ENCODE peak calls at places on chromosome 9, in ten cellular contexts. G, I, Y, V, H, A, O, D, Q and J are unnamed samples.

GRCh38 chr9:21919377-21920362 is 74.5 kb downstream of the CDKN2A start:
- DNase-seq in O (peak; percentile 77), A (no peak), G (peak; percentile 2), H (peak; percentile 37), Q (peak; percentile 83), Y (no peak), V (no peak), I (peak; percentile 88), D (peak; percentile 3), J (no peak)

GRCh38 chr9:71592400-71592799 is 175.9 kb downstream of the CEMIP2 start:
- DNase-seq in I (peak; percentile 3), D (no peak), G (no peak), Q (no peak), O (no peak), A (no peak), H (no peak), Y (no peak), V (no peak), J (no peak)

GRCh38 chr9:89606049-89606481 is 1.3 kb downstream of the GADD45G start:
- DNase-seq in G (peak; percentile 30), V (peak; percentile 65), Q (peak; percentile 85), O (peak; percentile 91), A (peak; percentile 90), I (peak; percentile 61), D (peak; percentile 89), H (no peak), Y (peak; percentile 76), J (peak; percentile 65)

GRCh38 chr9:82152181-82152580 is 163.6 kb downstream of the SPATA31D1 start:
- DNase-seq in Q (peak; percentile 32), Y (no peak), D (no peak), G (no peak), V (no peak), H (no peak), A (no peak), I (peak; percentile 84), O (no peak), J (no peak)

GRCh38 chr9:108811944-108812343 is 43.8 kb downstream of the ACTL7B start:
- DNase-seq in Q (peak; percentile 3), I (no peak), O (no peak), Y (no peak), A (no peak), G (no peak), D (no peak), V (no peak), H (no peak), J (no peak)

GRCh38 chr9:34430843-34431437 is 27.4 kb downstream of the FAM219A start:
- DNase-seq in D (peak; percentile 75), V (peak; percentile 92), H (peak; percentile 13), A (peak; percentile 21), Y (peak; percentile 33), Q (peak; percentile 70), I (peak; percentile 85), G (no peak), O (peak; percentile 25), J (peak; percentile 88)

GRCh38 chr9:94156549-94157407 is 72.5 kb downstream of the PTPDC1 start:
- DNase-seq in G (no peak), H (no peak), O (peak; percentile 64), D (peak; percentile 79), Q (no peak), Y (peak; percentile 56), A (peak; percentile 86), V (no peak), I (peak; percentile 50), J (no peak)

GRCh38 chr9:37619806-37620205 is 27.4 kb upstream of the TOMM5 start:
- DNase-seq in Y (no peak), D (no peak), I (no peak), O (no peak), H (no peak), Q (no peak), A (no peak), V (no peak), G (no peak), J (no peak)

GRCh38 chr9:24245988-24246387 is 299.7 kb downstream of the IZUMO3 start:
- DNase-seq in D (no peak), G (no peak), Y (no peak), O (no peak), A (no peak), Q (peak; percentile 2), V (peak; percentile 35), I (peak; percentile 10), H (peak; percentile 1), J (peak; percentile 72)

GRCh38 chr9:84000186-84000585 is 19.6 kb downstream of the RMI1 start:
- DNase-seq in O (no peak), G (no peak), Q (no peak), Y (no peak), I (peak; percentile 38), H (no peak), V (no peak), A (no peak), D (no peak), J (no peak)

GRCh38 chr9:72873456-72873855 is 79.4 kb downstream of the ALDH1A1 start:
- DNase-seq in Q (no peak), Y (no peak), V (no peak), H (no peak), I (no peak), G (no peak), D (no peak), O (no peak), A (no peak), J (no peak)

GRCh38 chr9:72875221-72875620 is 77.6 kb downstream of the ALDH1A1 start:
- DNase-seq in V (no peak), G (no peak), I (no peak), A (no peak), H (no peak), O (no peak), D (no peak), Q (no peak), Y (no peak), J (no peak)

GRCh38 chr9:72872718-72873117 is 80.1 kb downstream of the ALDH1A1 start:
- DNase-seq in Q (no peak), I (no peak), A (no peak), D (no peak), V (no peak), Y (no peak), O (peak; percentile 33), G (no peak), H (no peak), J (no peak)

GRCh38 chr9:72874344-72874743 is 78.5 kb downstream of the ALDH1A1 start:
- DNase-seq in D (no peak), Q (no peak), A (no peak), H (no peak), G (no peak), V (no peak), Y (no peak), O (no peak), I (no peak), J (no peak)

DNA sequence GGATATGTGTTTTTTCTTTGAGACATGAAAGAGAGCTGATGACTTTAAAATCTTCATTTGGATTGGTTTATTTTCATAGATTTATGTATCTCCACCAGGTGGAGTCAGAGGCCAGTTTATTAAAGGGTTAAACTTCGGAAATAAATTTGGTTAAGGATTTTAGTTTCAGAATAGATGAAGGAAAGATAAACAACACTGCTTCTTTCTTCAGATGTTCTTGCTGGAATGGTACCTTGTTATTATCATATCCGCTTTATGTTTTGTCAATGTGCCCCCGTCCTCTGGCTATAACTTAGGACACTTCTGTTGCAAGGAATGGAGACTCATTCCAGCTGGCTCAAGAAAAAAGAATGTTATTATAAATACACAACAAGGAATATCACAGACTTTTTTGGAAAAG is 81.2 kb downstream of the ALDH1A1 start:
- DNase-seq in Q (peak; percentile 18), G (no peak), V (peak; percentile 19), I (peak; percentile 1), Y (no peak), O (no peak), A (no peak), H (peak; percentile 26), D (no peak), J (peak; percentile 57)
- H3K4me1 ChIP-seq in Q (no peaks in the 10 kb centered on the region), G (no peaks in the 10 kb centered on the region), V (no peaks in the 10 kb centered on the region), I (no peaks in the 10 kb centered on the region), Y (no peaks in the 10 kb centered on the region), O (no peaks in the 10 kb centered on the region), A (no peaks in the 10 kb centered on the region), H (no peaks in the 10 kb centered on the region), D (no peaks in the 10 kb centered on the region), J (no peaks in the 10 kb centered on the region)

GRCh38 chr9:134808393-134808792 is 72.2 kb upstream of the FCN2 start:
- DNase-seq in A (no peak), Q (no peak), H (no peak), Y (no peak), D (no peak), G (no peak), I (no peak), O (no peak), V (no peak), J (no peak)

GRCh38 chr9:134809296-134809695 is 71.3 kb upstream of the FCN2 start:
- DNase-seq in A (no peak), Q (no peak), I (no peak), G (no peak), V (no peak), O (no peak), D (no peak), H (no peak), Y (no peak), J (no peak)

GRCh38 chr9:134811673-134812668 is 68.6 kb upstream of the FCN2 start:
- DNase-seq in I (peak; percentile 96), H (no peak), V (peak; percentile 86), O (no peak), Q (peak; percentile 91), D (no peak), A (no peak), G (no peak), Y (no peak), J (peak; percentile 75)

GRCh38 chr9:134813841-134814240 is 66.8 kb upstream of the FCN2 start:
- DNase-seq in H (no peak), Y (no peak), D (no peak), G (no peak), A (no peak), O (no peak), I (no peak), Q (no peak), V (no peak), J (no peak)

GRCh38 chr9:134811079-134811672 is 69.4 kb upstream of the FCN2 start:
- DNase-seq in G (no peak), Q (no peak), V (no peak), D (no peak), Y (no peak), I (no peak), H (no peak), O (no peak), A (no peak), J (no peak)
- H3K4me1 ChIP-seq in G (no peaks in the 10 kb centered on the region), Q (peaks cover 23% of the 10 kb centered on the region), V (peaks cover 27% of the 10 kb centered on the region), D (no peaks in the 10 kb centered on the region), Y (no peaks in the 10 kb centered on the region), I (peaks cover 60% of the 10 kb centered on the region), H (no peaks in the 10 kb centered on the region), O (no peaks in the 10 kb centered on the region), A (no peaks in the 10 kb centered on the region), J (peaks cover 12% of the 10 kb centered on the region)

DNA sequence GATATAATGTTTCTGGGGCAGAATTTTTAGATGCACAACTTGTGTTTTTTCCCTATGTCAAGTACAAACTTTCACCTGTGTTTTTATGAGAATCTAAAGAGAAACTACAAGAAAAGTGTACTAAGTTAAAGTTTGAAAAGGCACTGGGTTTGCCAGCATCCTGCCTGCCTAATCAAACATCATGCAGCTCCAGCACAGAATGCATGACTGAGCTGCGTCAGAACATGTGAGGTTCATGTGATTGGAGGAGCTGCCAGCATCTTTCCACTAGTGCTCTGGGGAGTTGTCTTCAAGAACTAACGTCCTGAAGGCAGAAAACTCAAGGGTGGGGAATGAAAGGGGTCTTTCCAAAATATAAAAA is 46.1 kb upstream of the RIC1 start:
- DNase-seq in V (no peak), D (no peak), G (no peak), I (peak; percentile 89), Q (peak; percentile 70), O (no peak), H (no peak), Y (no peak), A (no peak), J (no peak)
- H3K4me1 ChIP-seq in V (no peaks in the 10 kb centered on the region), D (peaks cover 14% of the 10 kb centered on the region), G (peaks cover 10% of the 10 kb centered on the region), I (peaks cover 14% of the 10 kb centered on the region), Q (peaks cover 5% of the 10 kb centered on the region), O (no peaks in the 10 kb centered on the region), H (no peaks in the 10 kb centered on the region), Y (no peaks in the 10 kb centered on the region), A (peaks cover 4% of the 10 kb centered on the region), J (no peaks in the 10 kb centered on the region)

GRCh38 chr9:136182422-136182790 is 22.5 kb downstream of the LHX3 start:
- DNase-seq in D (no peak), I (no peak), Q (no peak), V (no peak), O (peak; percentile 43), G (no peak), H (no peak), A (no peak), Y (no peak), J (no peak)
- H3K4me1 ChIP-seq in D (no peaks in the 10 kb centered on the region), I (no peaks in the 10 kb centered on the region), Q (peaks cover 2% of the 10 kb centered on the region), V (peaks cover 23% of the 10 kb centered on the region), O (no peaks in the 10 kb centered on the region), G (no peaks in the 10 kb centered on the region), H (no peaks in the 10 kb centered on the region), A (no peaks in the 10 kb centered on the region), Y (no peaks in the 10 kb centered on the region), J (no peaks in the 10 kb centered on the region)